ENCODE peak calls at places on chromosome 17, in seven cellular contexts. R, H, Z, F, P, S and W are unnamed samples.

GRCh38 chr17:45775576-45776011 is 8.5 kb upstream of the CRHR1 start:
- DNase-seq in P (no peak), Z (no peak), F (no peak), S (no peak), R (no peak), H (no peak), W (no peak)

GRCh38 chr17:33564146-33564545 is 271.1 kb upstream of the ASIC2 start:
- DNase-seq in P (no peak), F (no peak), H (no peak), Z (no peak), R (no peak), S (no peak), W (no peak)

GRCh38 chr17:77957215-77957868 is 1.2 kb upstream of the TNRC6C start:
- DNase-seq in R (peak), S (peak), P (no peak), F (peak), Z (no peak), H (no peak), W (no peak)

GRCh38 chr17:6070280-6070894 is at the start of gene WSCD1:
- DNase-seq in S (peak), P (no peak), Z (peak), R (no peak), F (no peak), H (no peak), W (peak)

GRCh38 chr17:18968945-18969887 is 17.3 kb downstream of the SLC5A10 start:
- DNase-seq in P (no peak), H (no peak), F (no peak), R (no peak), S (no peak), Z (no peak), W (no peak)

GRCh38 chr17:42098747-42099399 is 600 bp upstream of the ZNF385C start:
- DNase-seq in Z (no peak), F (no peak), P (no peak), R (no peak), H (peak), S (no peak), W (no peak)

GRCh38 chr17:40663252-40663651 is 1.7 kb downstream of the KRT222 start:
- DNase-seq in H (no peak), Z (no peak), R (no peak), S (no peak), P (no peak), F (no peak), W (no peak)

GRCh38 chr17:67615011-67615561 is 102.7 kb upstream of the NOL11 start:
- DNase-seq in Z (no peak), F (no peak), P (no peak), H (no peak), S (no peak), R (peak), W (no peak)

GRCh38 chr17:78985395-78985794 is 5.7 kb upstream of the LGALS3BP start:
- DNase-seq in S (no peak), R (no peak), F (no peak), P (no peak), H (no peak), Z (no peak), W (no peak)

GRCh38 chr17:68295086-68295485 is 3.8 kb downstream of the ARSG start:
- DNase-seq in F (no peak), R (no peak), P (no peak), H (no peak), S (no peak), Z (no peak), W (no peak)

GRCh38 chr17:64147110-64148016 is 17.4 kb upstream of the ERN1 start:
- DNase-seq in R (peak), Z (no peak), H (no peak), P (no peak), F (peak), S (no peak), W (no peak)

GRCh38 chr17:77528516-77529327 is 388.0 kb downstream of the SEC14L1 start:
- DNase-seq in S (peak), R (no peak), H (no peak), P (no peak), F (no peak), Z (peak), W (peak)

GRCh38 chr17:77889866-77890760 is 68.4 kb upstream of the TNRC6C start:
- DNase-seq in H (no peak), P (no peak), F (no peak), R (no peak), S (no peak), Z (no peak), W (no peak)

GRCh38 chr17:4600563-4600962 is 16.2 kb downstream of the SMTNL2 start:
- DNase-seq in H (peak), R (no peak), F (no peak), S (no peak), Z (peak), P (no peak), W (no peak)

GRCh38 chr17:61400786-61401279 is 1.2 kb downstream of the TBX2 start:
- DNase-seq in Z (no peak), H (no peak), R (no peak), S (no peak), F (peak), P (no peak), W (no peak)

GRCh38 chr17:9360610-9361571 is 214.7 kb downstream of the STX8 start:
- DNase-seq in P (peak), Z (peak), S (no peak), H (peak), F (peak), R (peak), W (no peak)

DNA sequence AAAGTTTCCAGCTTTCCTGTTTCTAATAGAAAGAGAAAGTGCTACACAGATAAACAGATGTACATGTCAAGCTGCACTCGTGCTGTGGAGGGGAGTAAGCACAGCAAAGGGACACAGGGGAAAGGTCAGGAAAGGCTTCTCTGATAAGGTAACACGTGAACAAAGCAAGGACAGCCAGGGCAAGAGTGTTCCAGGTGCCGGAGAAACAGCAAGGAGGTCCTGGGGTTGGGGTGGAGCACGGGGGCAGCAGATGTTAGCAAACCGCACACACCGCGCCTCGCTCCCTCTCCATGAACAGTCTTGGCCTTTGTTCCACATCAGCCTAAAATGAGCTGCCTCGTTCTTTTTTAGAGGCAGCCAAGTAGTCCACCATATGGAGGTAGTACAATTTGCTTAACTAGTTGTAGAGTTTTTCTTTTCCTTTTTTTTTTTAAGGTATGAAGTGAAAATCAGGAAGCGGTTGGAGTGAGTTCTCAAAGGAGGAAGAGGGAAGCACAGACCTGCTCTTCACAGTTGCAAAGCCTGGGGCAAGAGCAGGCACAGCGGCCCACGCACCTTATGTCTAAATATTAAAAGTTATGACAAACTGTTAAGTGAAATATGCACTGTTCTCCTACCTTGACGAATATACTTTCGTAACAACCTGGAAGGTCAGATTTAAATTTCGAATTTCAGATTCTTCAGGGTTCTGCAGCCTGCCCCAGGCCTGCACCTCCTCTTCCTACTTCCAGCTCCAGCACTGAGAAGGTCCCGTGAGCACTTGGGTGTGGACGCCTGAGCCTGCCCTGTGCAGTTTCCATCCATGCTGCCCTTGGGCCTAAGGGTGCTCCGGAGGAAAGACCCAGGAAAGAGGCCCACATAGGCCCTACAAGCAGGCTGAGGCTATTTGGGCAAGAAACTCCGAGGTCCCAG is 41.5 kb upstream of the RPH3AL start:
- DNase-seq in R (no peak), F (no peak), H (peak), Z (no peak), S (no peak), P (no peak), W (no peak)
- TF ChIP-seq CTCF in R (no peak), F (no peak), H (no peak), Z (no peak), S (no peak), P (no peak), W (no peak)

DNA sequence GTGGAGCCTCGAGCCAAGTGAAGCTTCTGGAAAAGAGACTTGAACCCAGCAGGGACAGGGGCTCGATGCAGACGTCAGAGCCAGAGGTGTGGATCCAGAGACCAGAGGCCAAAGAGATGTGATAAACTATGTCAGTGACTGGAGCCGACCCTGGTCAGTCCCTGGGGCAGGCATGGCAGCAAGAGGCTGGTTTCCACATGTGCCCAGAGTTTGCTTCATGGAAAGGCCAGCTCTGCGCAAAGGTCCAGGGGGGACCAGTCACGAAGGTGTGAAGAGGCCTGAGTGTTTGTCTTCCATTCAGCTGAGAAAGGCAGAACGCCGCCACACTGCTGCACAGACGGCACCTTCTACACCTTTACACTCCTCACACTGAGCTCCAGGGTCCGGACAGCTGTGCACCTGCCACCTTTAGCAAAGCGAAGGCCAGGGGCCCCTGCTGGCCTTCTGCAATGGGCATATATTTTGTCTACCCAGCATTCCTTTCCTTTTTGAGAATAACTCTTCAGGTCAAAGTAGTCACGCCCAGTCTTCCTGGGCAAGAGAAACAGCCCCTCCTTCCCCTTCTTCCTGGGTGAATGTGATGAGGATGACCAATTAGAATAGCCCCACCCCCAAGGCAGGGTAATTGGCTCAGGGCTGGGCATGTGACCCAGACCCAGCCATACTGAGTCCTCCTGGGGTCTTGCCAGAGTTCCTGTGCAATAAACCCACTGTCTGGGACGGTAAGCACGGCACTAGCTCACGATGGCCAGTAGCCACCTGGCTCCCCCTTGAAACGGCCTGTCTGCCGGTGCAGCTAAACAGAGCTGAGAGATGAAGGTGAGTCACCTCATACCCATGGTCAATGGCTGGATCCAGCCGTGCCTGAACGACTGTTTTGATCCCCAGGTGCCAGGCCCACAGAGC is 2.3 kb upstream of the RPH3AL start:
- DNase-seq in S (no peak), H (no peak), P (no peak), F (no peak), Z (peak), R (no peak), W (no peak)
- TF ChIP-seq CTCF in S (no peak), H (no peak), P (no peak), F (no peak), Z (no peak), R (no peak), W (no peak)

GRCh38 chr17:48153711-48154642 is 46.4 kb downstream of the SNX11 start:
- DNase-seq in H (no peak), S (peak), F (peak), Z (peak), P (no peak), R (peak), W (no peak)
- TF ChIP-seq CTCF in H (no peak), S (peak), F (peak), Z (peak), P (peak), R (peak), W (peak)

GRCh38 chr17:17784599-17785264 is 52.1 kb downstream of the SREBF1 start:
- DNase-seq in F (no peak), S (no peak), R (no peak), H (peak), Z (no peak), P (no peak), W (no peak)
- TF ChIP-seq CTCF in F (peak), S (peak), R (peak), H (no peak), Z (no peak), P (peak), W (no peak)

GRCh38 chr17:11986939-11987329 is 10.3 kb downstream of the ZNF18 start:
- DNase-seq in P (no peak), R (peak), Z (peak), H (no peak), S (no peak), F (peak), W (no peak)
- TF ChIP-seq CTCF in P (peak), R (peak), Z (peak), H (peak), S (peak), F (peak), W (peak)